ENCODE peak calls at places on chromosomes 1 and 21, in seven cellular contexts. J is GM23338; S is pancreas; I is endothelial cell; F is A673; G is activated T-helper 9 cell treated with anti-CD3 and anti-CD28 coated beads, Interleukin-2, amount 50 U/mL, for 16 hours; U is CD8-positive, alpha-beta T cell. V is an unnamed sample.

GRCh38 chr1:5907966-5908365 is 84.3 kb downstream of the NPHP4 start:
- DNase-seq in J (no peak), S (no peak), I (no peak), F (no peak), G (no peak), U (no peak), V (no peak)

GRCh38 chr21:15249285-15249993 is 184.6 kb upstream of the NRIP1 start:
- DNase-seq in J (no peak), S (no peak), I (peak), F (no peak), G (no peak), U (no peak), V (no peak)

GRCh38 chr1:36097693-36098585 is 9.2 kb downstream of the ADPRS start:
- DNase-seq in J (no peak), S (no peak), I (no peak), F (no peak), G (no peak), U (no peak), V (no peak)

GRCh38 chr1:159197767-159198557 is 6.7 kb upstream of the ACKR1 start:
- DNase-seq in J (peak), S (peak), I (peak), F (peak), G (peak), U (peak), V (no peak)

GRCh38 chr1:176904057-176904815 is 260.3 kb downstream of the ASTN1 start:
- DNase-seq in J (no peak), S (no peak), I (no peak), F (peak), G (no peak), U (no peak), V (no peak)

GRCh38 chr1:64499966-64500365 is 30.0 kb downstream of the CACHD1 start:
- DNase-seq in J (peak), S (no peak), I (no peak), F (no peak), G (no peak), U (no peak), V (peak)

GRCh38 chr1:27603320-27603961 is 503 bp downstream of the AHDC1 start:
- DNase-seq in J (peak), S (peak), I (peak), F (peak), G (no peak), U (no peak), V (peak)

GRCh38 chr1:21334214-21335087 is 44.2 kb upstream of the ECE1 start:
- DNase-seq in J (peak), S (peak), I (peak), F (peak), G (peak), U (peak), V (peak)

GRCh38 chr1:5598824-5599395 is 393.3 kb downstream of the NPHP4 start:
- DNase-seq in J (no peak), S (no peak), I (no peak), F (no peak), G (no peak), U (no peak), V (no peak)

GRCh38 chr1:202568466-202569196 is 141.6 kb downstream of the SYT2 start:
- DNase-seq in J (no peak), S (no peak), I (no peak), F (no peak), G (no peak), U (no peak), V (no peak)

GRCh38 chr1:6271001-6271400 is 10.1 kb upstream of the GPR153 start:
- DNase-seq in J (no peak), S (no peak), I (no peak), F (no peak), G (no peak), U (no peak), V (no peak)

GRCh38 chr1:204072951-204073836 is at the start of gene SOX13:
- DNase-seq in J (peak), S (peak), I (peak), F (peak), G (no peak), U (peak), V (no peak)

GRCh38 chr1:204093421-204093717 is 20.5 kb downstream of the SOX13 start:
- DNase-seq in J (no peak), S (peak), I (no peak), F (no peak), G (no peak), U (no peak), V (no peak)

GRCh38 chr1:207964195-207964966 is 53.5 kb upstream of the CD34 start:
- DNase-seq in J (no peak), S (no peak), I (no peak), F (no peak), G (no peak), U (no peak), V (no peak)

GRCh38 chr1:38208720-38209632 is 162.4 kb upstream of the POU3F1 start:
- DNase-seq in J (no peak), S (no peak), I (no peak), F (no peak), G (no peak), U (no peak), V (no peak)

GRCh38 chr1:210233495-210234253 is 1.1 kb downstream of the SERTAD4 start:
- DNase-seq in J (peak), S (peak), I (peak), F (peak), G (no peak), U (no peak), V (no peak)

GRCh38 chr1:64624446-64624766 is 120.5 kb upstream of the RAVER2 start:
- DNase-seq in J (no peak), S (no peak), I (no peak), F (no peak), G (no peak), U (no peak), V (no peak)

GRCh38 chr1:57024855-57025254 is 59.0 kb upstream of the C8B start:
- DNase-seq in J (no peak), S (no peak), I (no peak), F (no peak), G (no peak), U (no peak), V (no peak)

GRCh38 chr1:240491156-240491555 is 120.8 kb downstream of the GREM2 start:
- DNase-seq in J (peak), S (no peak), I (no peak), F (peak), G (no peak), U (no peak), V (no peak)

GRCh38 chr1:111742938-111743549 is 3.8 kb upstream of the INKA2 start:
- DNase-seq in J (no peak), S (no peak), I (no peak), F (no peak), G (no peak), U (no peak), V (no peak)

GRCh38 chr1:169300854-169301253 is 66.7 kb downstream of the NME7 start:
- DNase-seq in J (no peak), S (no peak), I (no peak), F (no peak), G (no peak), U (no peak), V (no peak)

GRCh38 chr1:56409112-56409691 is 170.2 kb downstream of the PLPP3 start:
- DNase-seq in J (peak), S (peak), I (no peak), F (no peak), G (no peak), U (no peak), V (no peak)

GRCh38 chr1:32180186-32181060 is 948 bp downstream of the TXLNA start:
- DNase-seq in J (peak), S (peak), I (peak), F (peak), G (no peak), U (no peak), V (peak)

GRCh38 chr1:111476761-111477309 is 3.1 kb downstream of the C1orf162 start:
- DNase-seq in J (no peak), S (no peak), I (no peak), F (no peak), G (no peak), U (peak), V (peak)